ENCODE peak calls at places on chromosomes 13 and 19, in five cellular contexts. P is iPS DF 19.7; F is activated CD8-positive, alpha-beta memory T cell treated with anti-CD3 and anti-CD28 coated beads for 1 hour; A is psoas muscle; D is HCT116. J is an unnamed sample.

GRCh38 chr13:36712785-36713184 is 39.0 kb downstream of the SERTM1 start:
- DNase-seq in P (no peak), F (no peak), A (no peak), D (no peak), J (no peak)

GRCh38 chr13:71017607-71018006 is 849.4 kb downstream of the DACH1 start:
- DNase-seq in P (no peak), F (no peak), A (no peak), D (no peak), J (no peak)

GRCh38 chr13:99724633-99725517 is 223.6 kb downstream of the TM9SF2 start:
- DNase-seq in P (no peak), F (no peak), A (no peak), D (no peak), J (no peak)

GRCh38 chr13:44955421-44955820 is 33.9 kb downstream of the NUFIP1 start:
- DNase-seq in P (no peak), F (no peak), A (no peak), D (no peak), J (no peak)

GRCh38 chr19:29532097-29532496 is 6.3 kb downstream of the VSTM2B start:
- DNase-seq in P (no peak), F (no peak), A (no peak), D (no peak), J (no peak)

GRCh38 chr19:20333508-20333907 is 166.5 kb downstream of the ZNF486 start:
- DNase-seq in P (no peak), F (no peak), A (no peak), D (no peak), J (no peak)

GRCh38 chr13:33875658-33876401 is 57.9 kb downstream of the RFC3 start:
- DNase-seq in P (no peak), F (no peak), A (no peak), D (no peak), J (no peak)

GRCh38 chr19:11067356-11068113 is 21.7 kb upstream of the LDLR start:
- DNase-seq in P (no peak), F (no peak), A (no peak), D (no peak), J (no peak)

GRCh38 chr13:102569488-102569887 is 27.3 kb upstream of the TPP2 start:
- DNase-seq in P (no peak), F (no peak), A (no peak), D (no peak), J (no peak)

GRCh38 chr13:53778937-53779336 is 750.3 kb downstream of the OLFM4 start:
- DNase-seq in P (no peak), F (no peak), A (no peak), D (no peak), J (no peak)

GRCh38 chr19:11091343-11092153 is 2.3 kb downstream of the LDLR start:
- DNase-seq in P (no peak), F (no peak), A (peak; percentile 48), D (peak; percentile 83), J (no peak)

GRCh38 chr19:31625056-31625455 is 275.8 kb upstream of the TSHZ3 start:
- DNase-seq in P (no peak), F (no peak), A (no peak), D (no peak), J (no peak)